ENCODE peak calls at places on chromosome 22, in nine cellular contexts. V is lower lobe of right lung; L is colonic mucosa; Y is Caco-2; I is neural progenitor cell; Z is mesendoderm; C is psoas muscle; E is IMR-90; P is naive thymus-derived CD4-positive, alpha-beta T cell. X is an unnamed sample. For H3K27me3 and H3K4me1, the result is how much of the 10 kb centered on the place peaks cover.

GRCh38 chr22:48895341-48895740 is 932.3 kb downstream of the BRD1 start:
- DNase-seq in V (no peak), L (peak), Y (no peak), I (no peak), Z (no peak), C (no peak), E (no peak), P (no peak), X (no peak)

GRCh38 chr22:39738746-39739145 is 154.8 kb downstream of the ENTHD1 start:
- DNase-seq in V (no peak), L (no peak), Y (no peak), I (no peak), Z (no peak), C (no peak), E (peak), P (no peak), X (no peak)

GRCh38 chr22:39481054-39481453 is 21.0 kb upstream of the MIEF1 start:
- DNase-seq in V (no peak), L (no peak), Y (no peak), I (no peak), Z (no peak), C (no peak), E (no peak), P (no peak), X (no peak)

GRCh38 chr22:43392385-43392989 is 19.3 kb upstream of the MPPED1 start:
- DNase-seq in V (peak), L (no peak), Y (no peak), I (no peak), Z (no peak), C (no peak), E (no peak), P (no peak), X (no peak)

GRCh38 chr22:30940655-30941362 is 27.8 kb downstream of the MORC2 start:
- DNase-seq in V (no peak), L (no peak), Y (no peak), I (no peak), Z (no peak), C (no peak), E (no peak), P (peak), X (no peak)

GRCh38 chr22:24982301-24983056 is 30.0 kb downstream of the KIAA1671 start:
- DNase-seq in V (no peak), L (no peak), Y (no peak), I (no peak), Z (peak), C (no peak), E (no peak), P (no peak), X (no peak)

GRCh38 chr22:40666151-40666848 is 13.0 kb upstream of the MCHR1 start:
- DNase-seq in V (no peak), L (no peak), Y (no peak), I (no peak), Z (no peak), C (no peak), E (peak), P (no peak), X (no peak)

GRCh38 chr22:45212306-45212709 is 28.4 kb downstream of the KIAA0930 start:
- DNase-seq in V (peak), L (peak), Y (no peak), I (peak), Z (peak), C (peak), E (peak), P (no peak), X (no peak)

GRCh38 chr22:43862882-43863202 is 529 bp upstream of the SULT4A1 start:
- DNase-seq in V (no peak), L (no peak), Y (no peak), I (no peak), Z (no peak), C (peak), E (no peak), P (no peak), X (no peak)

GRCh38 chr22:44311855-44312170 is 938 bp downstream of the SHISAL1 start:
- DNase-seq in V (no peak), L (no peak), Y (no peak), I (no peak), Z (no peak), C (no peak), E (peak), P (no peak), X (no peak)

GRCh38 chr22:35921777-35922176 is 106.8 kb downstream of the RBFOX2 start:
- DNase-seq in V (no peak), L (peak), Y (peak), I (peak), Z (peak), C (peak), E (peak), P (peak), X (peak)

GRCh38 chr22:45211848-45212247 is 28.8 kb downstream of the KIAA0930 start:
- DNase-seq in V (no peak), L (no peak), Y (no peak), I (no peak), Z (no peak), C (no peak), E (no peak), P (no peak), X (no peak)

GRCh38 chr22:30425616-30426394 is at the start of gene MTFP1:
- DNase-seq in V (peak), L (peak), Y (peak), I (peak), Z (peak), C (peak), E (peak), P (peak), X (peak)

GRCh38 chr22:37765953-37766566 is 41.7 kb upstream of the GCAT start:
- DNase-seq in V (no peak), L (no peak), Y (no peak), I (no peak), Z (no peak), C (no peak), E (no peak), P (no peak), X (no peak)

GRCh38 chr22:49928571-49929552 is 10.4 kb downstream of the CRELD2 start:
- DNase-seq in V (no peak), L (no peak), Y (no peak), I (no peak), Z (no peak), C (no peak), E (no peak), P (no peak), X (no peak)

GRCh38 chr22:23249506-23250423 is 69.5 kb downstream of the BCR start:
- DNase-seq in V (no peak), L (no peak), Y (no peak), I (no peak), Z (peak), C (peak), E (no peak), P (no peak), X (no peak)

GRCh38 chr22:35124674-35125219 is 58.8 kb downstream of the ISX start:
- DNase-seq in V (no peak), L (no peak), Y (no peak), I (no peak), Z (no peak), C (no peak), E (no peak), P (no peak), X (no peak)

GRCh38 chr22:49181431-49181830 is 646.2 kb downstream of the BRD1 start:
- DNase-seq in V (peak), L (no peak), Y (no peak), I (no peak), Z (no peak), C (no peak), E (no peak), P (no peak), X (no peak)

GRCh38 chr22:18044548-18045271 is 20.3 kb upstream of the MICAL3 start:
- DNase-seq in V (no peak), L (peak), Y (no peak), I (no peak), Z (no peak), C (peak), E (peak), P (no peak), X (peak)

GRCh38 chr22:31451709-31452571 is 37.7 kb downstream of the EIF4ENIF1 start:
- DNase-seq in V (no peak), L (peak), Y (no peak), I (peak), Z (peak), C (no peak), E (peak), P (peak), X (peak)

GRCh38 chr22:17087176-17088131 is 2.7 kb downstream of the IL17RA start:
- DNase-seq in V (no peak), L (no peak), Y (no peak), I (no peak), Z (no peak), C (no peak), E (peak), P (peak), X (peak)

GRCh38 chr22:45210577-45211431 is 29.9 kb downstream of the KIAA0930 start:
- DNase-seq in V (no peak), L (no peak), Y (no peak), I (no peak), Z (no peak), C (peak), E (no peak), P (no peak), X (no peak)

GRCh38 chr22:39954584-39955055 is 5.6 kb upstream of the TMA7B start:
- DNase-seq in V (no peak), L (no peak), Y (no peak), I (no peak), Z (no peak), C (no peak), E (peak), P (no peak), X (no peak)

GRCh38 chr22:37240240-37240940 is 3.7 kb downstream of the RAC2 start:
- DNase-seq in V (peak), L (no peak), Y (peak), I (no peak), Z (no peak), C (peak), E (no peak), P (no peak), X (no peak)

GRCh38 chr22:47817380-47817779 is 1054.9 kb downstream of the TBC1D22A start:
- DNase-seq in V (no peak), L (no peak), Y (no peak), I (no peak), Z (no peak), C (no peak), E (no peak), P (no peak), X (no peak)

GRCh38 chr22:47933891-47934290 is 1171.4 kb downstream of the TBC1D22A start:
- DNase-seq in V (no peak), L (no peak), Y (no peak), I (no peak), Z (no peak), C (no peak), E (no peak), P (no peak), X (no peak)

GRCh38 chr22:25153961-25154685 is 45.5 kb upstream of the CRYBB3 start:
- DNase-seq in V (peak), L (peak), Y (no peak), I (peak), Z (peak), C (peak), E (no peak), P (no peak), X (peak)

GRCh38 chr22:17785185-17786184 is 11.2 kb upstream of the BID start:
- DNase-seq in V (peak), L (peak), Y (peak), I (peak), Z (peak), C (peak), E (no peak), P (peak), X (peak)

GRCh38 chr22:42699953-42700352 is 20.7 kb downstream of the A4GALT start:
- DNase-seq in V (no peak), L (no peak), Y (no peak), I (no peak), Z (no peak), C (peak), E (no peak), P (no peak), X (no peak)

DNA sequence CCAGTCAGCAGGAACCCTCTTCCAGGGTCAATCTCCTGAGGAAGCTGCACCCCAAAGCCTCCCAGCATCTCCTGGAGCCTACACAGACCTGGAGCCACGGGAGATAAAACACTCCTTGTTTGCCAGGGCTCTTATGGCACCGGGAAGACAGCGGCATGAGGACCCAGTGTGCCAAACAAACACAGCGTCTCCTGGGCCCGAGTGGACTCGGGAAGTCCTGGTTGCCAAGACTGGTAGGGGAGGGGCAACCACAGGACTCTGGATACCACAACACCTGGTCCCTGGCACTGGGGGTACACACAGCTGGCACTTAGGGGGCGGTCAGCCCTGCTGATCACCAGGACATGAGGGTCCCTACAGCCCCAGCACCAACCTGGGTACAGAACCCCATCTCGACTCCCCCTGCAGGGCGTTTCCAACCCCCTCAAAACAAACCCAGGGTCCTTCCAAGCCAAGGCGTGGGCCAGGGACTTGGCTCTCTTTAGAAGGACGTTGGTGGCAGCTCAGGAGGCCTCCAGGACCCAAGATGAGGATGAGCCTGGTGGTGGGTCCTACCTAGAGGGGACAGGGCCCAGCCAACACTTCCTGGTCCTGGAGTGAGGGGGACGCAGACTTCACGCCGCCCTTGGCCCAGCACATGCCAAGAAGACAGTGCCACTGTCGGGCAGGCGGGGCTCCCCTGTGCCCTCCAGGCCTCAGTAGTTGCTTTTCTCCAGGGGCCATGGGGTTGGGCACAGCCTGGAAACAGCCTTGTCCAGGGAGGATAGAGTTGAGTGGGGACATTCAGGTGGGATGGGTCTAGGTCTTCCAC is 85.0 kb downstream of the CELSR1 start:
- DNase-seq in V (no peak), L (no peak), Y (no peak), I (no peak), Z (no peak), C (no peak), E (no peak), P (no peak), X (no peak)
- H3K27me3 ChIP-seq in V (under half), L (under half), Y (under half), I (under half), Z (under half), C (half or more), E (half or more), P (under half), X (under half)

GRCh38 chr22:21939392-21940319 is 13.0 kb downstream of the PPM1F start:
- DNase-seq in V (no peak), L (no peak), Y (no peak), I (no peak), Z (no peak), C (no peak), E (no peak), P (no peak), X (no peak)

GRCh38 chr22:21938906-21939305 is 13.7 kb downstream of the PPM1F start:
- DNase-seq in V (no peak), L (no peak), Y (no peak), I (no peak), Z (no peak), C (no peak), E (no peak), P (no peak), X (no peak)

GRCh38 chr22:21941921-21942320 is 10.7 kb downstream of the PPM1F start:
- DNase-seq in V (no peak), L (no peak), Y (no peak), I (no peak), Z (no peak), C (no peak), E (no peak), P (no peak), X (no peak)

GRCh38 chr22:21942407-21942895 is 10.2 kb downstream of the PPM1F start:
- DNase-seq in V (peak), L (peak), Y (no peak), I (no peak), Z (no peak), C (peak), E (peak), P (no peak), X (no peak)

GRCh38 chr22:21940521-21940920 is 12.1 kb downstream of the PPM1F start:
- DNase-seq in V (no peak), L (no peak), Y (no peak), I (no peak), Z (no peak), C (no peak), E (no peak), P (no peak), X (no peak)
- H3K4me1 ChIP-seq in V (half or more), L (under half), Y (under half), I (under half), Z (under half), C (under half), E (under half), P (under half), X (under half)

GRCh38 chr22:19723990-19724827 is 870 bp downstream of the GP1BB start:
- DNase-seq in V (no peak), L (no peak), Y (no peak), I (peak), Z (peak), C (no peak), E (peak), P (no peak), X (no peak)

GRCh38 chr22:19727310-19728150 is 4.2 kb downstream of the GP1BB start:
- DNase-seq in V (no peak), L (no peak), Y (no peak), I (no peak), Z (no peak), C (no peak), E (no peak), P (no peak), X (no peak)

GRCh38 chr22:19723165-19723989 is at the start of gene GP1BB:
- DNase-seq in V (peak), L (peak), Y (no peak), I (peak), Z (peak), C (no peak), E (no peak), P (no peak), X (peak)

GRCh38 chr22:19722915-19723164 is 499 bp upstream of the GP1BB start:
- DNase-seq in V (no peak), L (no peak), Y (no peak), I (peak), Z (no peak), C (no peak), E (no peak), P (no peak), X (no peak)

DNA sequence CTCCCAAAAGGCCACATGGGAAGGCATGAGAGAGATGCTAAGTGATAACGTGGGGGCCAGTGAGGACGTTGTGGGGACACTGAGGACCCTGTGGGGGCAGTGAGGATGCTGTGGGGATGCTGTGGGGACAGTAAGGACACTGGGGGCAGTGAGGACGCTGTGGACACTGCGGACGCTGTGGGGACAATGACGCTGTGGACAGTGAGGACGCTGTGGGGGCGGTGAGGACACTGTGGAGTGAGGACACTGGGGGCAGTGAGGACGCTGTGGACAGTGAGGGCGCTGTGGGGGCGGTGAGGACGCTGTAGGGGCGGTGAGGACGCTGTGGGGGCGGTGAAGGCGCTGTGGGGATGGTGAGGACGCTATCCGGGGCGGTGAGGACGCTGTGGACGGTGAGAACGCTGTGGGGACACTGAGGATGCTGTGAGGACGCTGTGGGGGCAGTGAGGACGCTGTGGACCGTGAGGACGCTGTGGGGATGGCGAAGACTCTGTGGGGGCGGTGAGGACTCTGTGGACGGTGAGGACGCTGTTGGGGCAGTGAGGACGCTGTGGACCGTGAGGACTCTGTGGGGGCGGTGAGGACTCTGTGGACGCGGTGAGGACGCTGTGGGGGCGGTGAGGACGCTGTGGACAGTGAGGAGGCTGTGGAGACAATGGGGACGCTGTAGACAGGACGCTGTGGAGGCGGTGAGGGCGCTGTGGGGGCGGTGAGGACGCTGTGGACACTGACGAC is 1.8 kb downstream of the GP1BB start:
- DNase-seq in V (no peak), L (no peak), Y (no peak), I (no peak), Z (no peak), C (no peak), E (no peak), P (no peak), X (no peak)
- H3K27me3 ChIP-seq in V (under half), L (under half), Y (under half), I (half or more), Z (under half), C (under half), E (under half), P (under half), X (under half)

GRCh38 chr22:19290400-19291217 is 910 bp downstream of the CLTCL1 start:
- DNase-seq in V (no peak), L (no peak), Y (no peak), I (no peak), Z (no peak), C (peak), E (no peak), P (no peak), X (peak)
- H3K4me1 ChIP-seq in V (under half), L (under half), Y (under half), I (under half), Z (under half), C (under half), E (under half), P (under half), X (under half)

GRCh38 chr22:27063381-27063780 is 406.0 kb downstream of the MIAT start:
- DNase-seq in V (no peak), L (no peak), Y (no peak), I (no peak), Z (no peak), C (no peak), E (no peak), P (no peak), X (no peak)
- H3K27me3 ChIP-seq in V (under half), L (under half), Y (under half), I (under half), Z (under half), C (under half), E (under half), P (under half), X (under half)

DNA sequence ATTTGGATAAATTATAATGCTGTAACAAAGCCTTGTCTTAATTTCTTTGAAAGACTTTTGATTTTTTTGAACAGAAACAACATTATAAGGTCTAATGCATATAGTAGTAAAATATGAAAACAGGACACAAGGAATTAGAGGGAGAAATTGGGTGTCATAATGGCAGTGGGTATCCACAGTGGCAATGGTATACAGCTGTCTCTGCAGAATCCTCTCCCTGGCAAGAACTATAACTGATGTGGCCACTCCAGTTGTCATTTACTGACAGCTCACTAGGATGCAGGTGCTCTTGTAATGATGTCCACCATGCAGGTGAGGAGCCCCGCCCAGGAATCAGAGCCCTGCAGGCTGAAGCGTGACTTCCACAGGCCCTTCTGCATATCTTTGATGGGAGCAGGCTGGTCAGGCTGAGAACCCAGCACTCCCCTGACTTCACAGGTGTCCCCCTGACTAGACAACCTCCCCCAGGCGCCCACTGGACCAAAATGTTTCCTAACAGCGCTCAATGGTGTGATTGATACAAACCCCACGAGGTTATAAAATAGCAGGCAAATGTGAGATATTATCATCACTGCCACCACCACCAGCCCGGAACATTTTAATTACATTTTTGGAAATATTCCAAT is 32.8 kb upstream of the SERPIND1 start:
- DNase-seq in V (no peak), L (no peak), Y (no peak), I (no peak), Z (no peak), C (no peak), E (no peak), P (no peak), X (no peak)
- H3K4me1 ChIP-seq in V (under half), L (under half), Y (under half), I (under half), Z (under half), C (under half), E (under half), P (under half), X (under half)

X was measured in small intestine.